ENCODE peak calls at places on chromosomes 7 and 10, in eight cellular contexts. X, N, B, H, W, E, Y and L are unnamed samples.

GRCh38 chr10:30765022-30765610 is 135.6 kb upstream of the LYZL2 start:
- DNase-seq in W (no peak), X (no peak), Y (no peak), E (no peak), N (no peak), B (no peak), H (no peak), L (no peak)

GRCh38 chr7:26365077-26365896 is 73.6 kb downstream of the SNX10 start:
- DNase-seq in W (no peak), N (peak), X (no peak), H (no peak), E (peak), B (peak), Y (peak), L (peak)

GRCh38 chr7:96034940-96035727 is 262.8 kb downstream of the DYNC1I1 start:
- DNase-seq in W (no peak), H (no peak), E (no peak), N (no peak), Y (no peak), X (no peak), B (no peak), L (no peak)

GRCh38 chr10:63588436-63589180 is 67.4 kb downstream of the REEP3 start:
- DNase-seq in H (no peak), E (no peak), Y (no peak), N (no peak), X (no peak), B (peak), W (no peak), L (no peak)

GRCh38 chr10:132512693-132513345 is 24.8 kb upstream of the INPP5A start:
- DNase-seq in N (no peak), B (no peak), Y (no peak), H (peak), W (no peak), E (no peak), X (no peak), L (no peak)

GRCh38 chr10:89553064-89553734 is 17.8 kb upstream of the SLC16A12 start:
- DNase-seq in W (no peak), Y (peak), N (no peak), H (no peak), X (no peak), E (no peak), B (peak), L (no peak)

GRCh38 chr7:19834566-19834965 is 61.1 kb upstream of the TMEM196 start:
- DNase-seq in X (no peak), H (no peak), N (no peak), Y (no peak), E (no peak), B (peak), W (no peak), L (no peak)

GRCh38 chr10:86918022-86918471 is 39.4 kb downstream of the MMRN2 start:
- DNase-seq in H (no peak), N (no peak), W (no peak), Y (no peak), X (no peak), B (peak), E (no peak), L (no peak)

GRCh38 chr10:96641396-96641795 is 54.6 kb upstream of the TM9SF3 start:
- DNase-seq in B (no peak), W (no peak), X (no peak), E (peak), N (no peak), Y (no peak), H (no peak), L (no peak)

GRCh38 chr7:123608991-123609882 is 7.6 kb downstream of the ASB15 start:
- DNase-seq in E (no peak), Y (no peak), X (no peak), W (no peak), H (no peak), N (no peak), B (no peak), L (no peak)

GRCh38 chr7:116871061-116871700 is 8.8 kb downstream of the CAPZA2 start:
- DNase-seq in B (no peak), H (no peak), X (no peak), Y (no peak), W (no peak), N (no peak), E (no peak), L (no peak)

GRCh38 chr10:63633677-63634487 is 112.7 kb downstream of the REEP3 start:
- DNase-seq in E (no peak), X (no peak), B (peak), W (no peak), H (no peak), Y (no peak), N (peak), L (no peak)

GRCh38 chr7:106572394-106573124 is 88.4 kb downstream of the CCDC71L start:
- DNase-seq in N (no peak), Y (no peak), X (no peak), B (peak), H (no peak), W (no peak), E (no peak), L (no peak)

GRCh38 chr7:29442146-29442545 is 121.5 kb upstream of the PRR15 start:
- DNase-seq in H (no peak), N (no peak), B (peak), Y (no peak), E (peak), X (no peak), W (no peak), L (no peak)

GRCh38 chr7:24965831-24966708 is 13.9 kb downstream of the OSBPL3 start:
- DNase-seq in H (no peak), Y (no peak), N (no peak), B (peak), W (no peak), E (no peak), X (no peak), L (no peak)